ENCODE peak calls at places on chromosome 10, in six cellular contexts. D is T-cell, S is left ventricle myocardium inferior, M is substantia nigra, V is BE2C, L is AG04450. Q is an unnamed sample.

GRCh38 chr10:122911889-122912484 is 1.6 kb downstream of the FAM24A start:
- DNase-seq in V (no peak), S (no peak), D (peak), L (no peak), M (no peak), Q (peak)

GRCh38 chr10:10138685-10139084 is 879.0 kb upstream of the CELF2 start:
- DNase-seq in L (no peak), M (no peak), S (no peak), D (no peak), V (no peak), Q (peak)

GRCh38 chr10:59801171-59801570 is 47.9 kb upstream of the MRLN start:
- DNase-seq in L (no peak), V (no peak), S (no peak), D (no peak), M (no peak), Q (no peak)

GRCh38 chr10:26637521-26638275 is 59.8 kb upstream of the PDSS1 start:
- DNase-seq in L (no peak), S (no peak), M (no peak), V (no peak), D (no peak), Q (no peak)

GRCh38 chr10:16770646-16771045 is 46.6 kb downstream of the RSU1 start:
- DNase-seq in V (no peak), L (no peak), S (no peak), D (no peak), M (no peak), Q (no peak)

GRCh38 chr10:821322-821721 is 110.2 kb downstream of the LARP4B start:
- DNase-seq in M (no peak), L (no peak), D (no peak), S (no peak), V (no peak), Q (no peak)

GRCh38 chr10:79142064-79142491 is 73.3 kb downstream of the ZMIZ1 start:
- DNase-seq in S (no peak), D (no peak), M (no peak), L (no peak), V (no peak), Q (no peak)

GRCh38 chr10:133275683-133276092 is 980 bp downstream of the ADAM8 start:
- DNase-seq in V (no peak), L (no peak), D (no peak), S (no peak), M (no peak), Q (peak)

GRCh38 chr10:69327463-69328345 is 49.4 kb downstream of the HK1 start:
- DNase-seq in D (peak), M (peak), L (no peak), V (peak), S (peak), Q (no peak)

GRCh38 chr10:19931886-19932285 is 115.7 kb downstream of the PLXDC2 start:
- DNase-seq in M (no peak), L (no peak), V (no peak), D (no peak), S (no peak), Q (no peak)